ENCODE peak calls at places on chromosomes 4 and X, in eight cellular contexts. N is IMR-90, R is fibroblast of lung, A is Karpas-422, J is stomach, Z is left ventricle myocardium inferior, I is neuronal stem cell, X is lower lobe of right lung. P is an unnamed sample. For H3K36me3, the result is how much of the 10 kb centered on the place peaks cover.

GRCh38 chrX:34849371-34849770 is 93.2 kb upstream of the FAM47B start:
- DNase-seq in Z (no peak), N (peak), J (no peak), R (peak), A (no peak), X (no peak), I (no peak), P (peak)

GRCh38 chr4:119026662-119027444 is 108.8 kb upstream of the MYOZ2 start:
- DNase-seq in X (no peak), R (no peak), N (no peak), A (no peak), Z (no peak), I (no peak), J (no peak), P (no peak)

GRCh38 chr4:168449740-168450442 is 30.4 kb downstream of the DDX60L start:
- DNase-seq in Z (no peak), I (no peak), J (no peak), R (peak), A (no peak), N (peak), X (no peak), P (no peak)

GRCh38 chr4:89411539-89411938 is 103.9 kb upstream of the GPRIN3 start:
- DNase-seq in A (no peak), X (no peak), R (no peak), J (no peak), Z (no peak), I (no peak), N (peak), P (no peak)

GRCh38 chrX:49053223-49054072 is 5.4 kb upstream of the CCDC120 start:
- DNase-seq in X (peak), I (peak), A (no peak), R (peak), Z (peak), N (peak), J (peak), P (peak)

GRCh38 chr4:73752424-73752823 is 12.1 kb downstream of the CXCL8 start:
- DNase-seq in A (no peak), R (peak), X (no peak), I (no peak), J (no peak), Z (no peak), N (no peak), P (no peak)

GRCh38 chrX:140672840-140673731 is 36.5 kb upstream of the LINC00632 start:
- DNase-seq in R (no peak), N (no peak), X (no peak), I (no peak), A (no peak), J (no peak), Z (no peak), P (no peak)

GRCh38 chrX:136205882-136206281 is 45.3 kb downstream of the MAP7D3 start:
- DNase-seq in R (no peak), J (no peak), A (no peak), X (no peak), Z (no peak), N (no peak), I (no peak), P (no peak)

GRCh38 chr4:103074039-103074438 is 2.5 kb downstream of the SLC9B2 start:
- DNase-seq in J (no peak), X (no peak), R (no peak), A (no peak), N (no peak), Z (no peak), I (no peak), P (no peak)

GRCh38 chr4:165974647-165975335 is 101.8 kb downstream of the TLL1 start:
- DNase-seq in X (no peak), I (no peak), N (no peak), Z (no peak), R (peak), J (no peak), A (no peak), P (no peak)

GRCh38 chr4:38665846-38666490 is 2.0 kb downstream of the KLF3 start:
- DNase-seq in X (no peak), A (no peak), I (no peak), J (no peak), R (no peak), Z (no peak), N (no peak), P (no peak)

GRCh38 chr4:104896623-104897296 is 249.9 kb upstream of the TET2 start:
- DNase-seq in I (no peak), N (no peak), R (no peak), Z (no peak), J (no peak), X (no peak), A (no peak), P (no peak)

GRCh38 chr4:10461091-10461849 is 4.0 kb upstream of the ZNF518B start:
- DNase-seq in N (peak), R (peak), X (peak), J (peak), Z (peak), A (peak), I (peak), P (peak)

GRCh38 chr4:168699224-168699878 is 202.5 kb downstream of the PALLD start:
- DNase-seq in A (no peak), I (no peak), N (no peak), Z (no peak), X (no peak), J (peak), R (no peak), P (no peak)

GRCh38 chr4:182562350-182562749 is 319.1 kb downstream of the TENM3 start:
- DNase-seq in A (no peak), I (no peak), N (no peak), R (no peak), J (no peak), X (no peak), Z (no peak), P (no peak)

GRCh38 chrX:103864886-103865534 is 33.0 kb upstream of the RAB9B start:
- DNase-seq in N (peak), X (no peak), J (no peak), A (no peak), I (no peak), Z (no peak), R (no peak), P (no peak)

GRCh38 chrX:140918398-140919043 is 83.9 kb upstream of the SPANXB1 start:
- DNase-seq in R (peak), J (peak), I (peak), X (no peak), N (peak), Z (no peak), A (peak), P (peak)

GRCh38 chr4:150722908-150723362 is 141.0 kb downstream of the MAB21L2 start:
- DNase-seq in X (peak), N (no peak), Z (peak), I (no peak), A (no peak), J (peak), R (peak), P (peak)

GRCh38 chr4:188783606-188784157 is 644.4 kb downstream of the TRIML1 start:
- DNase-seq in I (no peak), X (no peak), Z (no peak), A (no peak), R (peak), J (no peak), N (no peak), P (peak)

GRCh38 chrX:56503941-56504673 is 59.3 kb upstream of the UBQLN2 start:
- DNase-seq in N (no peak), A (peak), X (no peak), R (no peak), Z (no peak), J (no peak), I (no peak), P (peak)

GRCh38 chr4:184288451-184289178 is 70.9 kb upstream of the ENPP6 start:
- DNase-seq in I (no peak), N (no peak), A (peak), X (no peak), R (no peak), J (peak), Z (no peak), P (no peak)

GRCh38 chr4:107243141-107243779 is 207.1 kb upstream of the DKK2 start:
- DNase-seq in A (no peak), X (no peak), R (no peak), N (no peak), Z (no peak), J (no peak), I (no peak), P (no peak)

GRCh38 chrX:46447384-46447783 is 97.8 kb downstream of the ZNF674 start:
- DNase-seq in Z (no peak), R (no peak), N (peak), A (no peak), J (no peak), I (no peak), X (no peak), P (peak)

GRCh38 chr4:150078041-150078995 is at the start of gene DCLK2:
- DNase-seq in I (peak), X (peak), J (peak), R (peak), N (peak), A (no peak), Z (peak), P (peak)

GRCh38 chr4:2673157-2673556 is 83.0 kb downstream of the TNIP2 start:
- DNase-seq in A (no peak), J (no peak), N (no peak), I (no peak), R (peak), Z (no peak), X (no peak), P (no peak)
- H3K36me3 ChIP-seq in A (under half), J (under half), N (under half), I (under half), R (under half), Z (half or more), X (half or more), P (half or more)

DNA sequence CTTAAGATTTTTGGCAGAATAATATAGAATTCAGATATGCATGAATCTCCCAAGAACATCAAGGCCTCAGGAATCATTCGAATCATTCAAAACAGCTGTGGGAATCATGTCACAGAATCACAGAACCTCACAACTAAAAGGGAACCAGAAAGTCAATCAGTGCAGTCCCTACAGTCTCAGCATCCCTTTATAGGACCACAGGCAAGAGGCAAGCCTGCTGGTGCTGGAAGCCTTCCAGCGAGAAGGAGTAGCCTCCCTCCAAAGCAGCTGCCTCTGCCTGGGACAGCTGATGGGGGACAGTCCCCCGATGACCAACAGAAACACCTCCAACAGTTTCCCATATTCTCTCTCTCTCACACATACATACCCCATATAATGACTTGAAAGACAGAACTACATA is 20.7 kb downstream of the QDPR start:
- DNase-seq in R (no peak), X (no peak), A (no peak), N (no peak), J (no peak), Z (no peak), I (no peak), P (no peak)
- H3K36me3 ChIP-seq in R (under half), X (half or more), A (under half), N (under half), J (under half), Z (half or more), I (under half), P (half or more)

DNA sequence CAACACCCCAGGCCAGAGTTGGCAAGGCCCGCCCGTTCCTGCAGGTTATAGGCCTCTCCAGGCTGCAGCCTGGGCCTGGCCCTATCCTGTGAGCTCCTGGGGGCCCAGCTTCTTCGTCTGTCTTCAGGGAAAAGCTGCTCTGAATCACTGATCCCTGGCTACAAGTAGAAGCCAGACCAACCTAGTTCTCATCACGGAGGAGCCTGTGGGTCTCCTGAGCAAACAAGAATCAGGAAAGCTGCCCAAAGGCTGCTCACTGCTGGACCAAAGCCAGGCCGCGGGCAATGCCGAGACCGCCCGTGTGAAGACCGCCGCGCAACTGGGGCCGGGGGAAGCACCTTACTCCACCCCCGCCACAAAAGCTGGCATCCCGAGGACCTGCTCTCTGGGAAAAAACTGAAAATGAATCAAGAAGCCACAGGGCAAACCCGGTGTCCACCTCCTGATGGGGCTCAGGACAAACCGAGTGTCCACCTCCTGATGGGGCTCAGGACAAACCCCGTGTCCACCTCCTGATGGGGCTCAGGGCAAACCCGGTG is 12.8 kb downstream of the CTBP1 start:
- DNase-seq in A (no peak), J (no peak), I (no peak), N (no peak), R (no peak), X (peak), Z (peak), P (no peak)
- H3K36me3 ChIP-seq in A (under half), J (half or more), I (half or more), N (half or more), R (half or more), X (half or more), Z (half or more), P (half or more)

DNA sequence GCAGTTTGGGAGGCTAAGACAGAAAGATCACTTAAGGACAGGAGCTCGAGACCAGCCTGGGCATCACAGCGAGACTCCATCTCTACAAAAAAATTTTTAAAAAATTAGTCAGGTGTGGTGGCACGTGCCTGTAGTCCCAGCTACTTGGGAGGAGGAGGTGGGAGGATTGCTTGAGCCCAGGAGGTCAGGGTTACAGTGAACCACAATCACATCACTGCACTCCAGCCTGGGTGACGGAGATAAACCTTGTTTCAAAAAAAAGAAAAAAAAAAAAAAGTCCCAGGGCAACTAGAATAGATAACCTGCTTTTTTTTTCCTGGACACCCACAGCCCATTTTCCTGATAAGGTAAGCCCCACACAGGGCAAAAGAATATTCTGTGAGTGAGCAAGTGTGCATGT is 96.3 kb downstream of the C4orf51 start:
- DNase-seq in J (no peak), A (no peak), I (no peak), Z (no peak), R (no peak), N (no peak), X (no peak), P (no peak)
- H3K36me3 ChIP-seq in J (under half), A (under half), I (under half), Z (under half), R (under half), N (under half), X (under half), P (under half)

DNA sequence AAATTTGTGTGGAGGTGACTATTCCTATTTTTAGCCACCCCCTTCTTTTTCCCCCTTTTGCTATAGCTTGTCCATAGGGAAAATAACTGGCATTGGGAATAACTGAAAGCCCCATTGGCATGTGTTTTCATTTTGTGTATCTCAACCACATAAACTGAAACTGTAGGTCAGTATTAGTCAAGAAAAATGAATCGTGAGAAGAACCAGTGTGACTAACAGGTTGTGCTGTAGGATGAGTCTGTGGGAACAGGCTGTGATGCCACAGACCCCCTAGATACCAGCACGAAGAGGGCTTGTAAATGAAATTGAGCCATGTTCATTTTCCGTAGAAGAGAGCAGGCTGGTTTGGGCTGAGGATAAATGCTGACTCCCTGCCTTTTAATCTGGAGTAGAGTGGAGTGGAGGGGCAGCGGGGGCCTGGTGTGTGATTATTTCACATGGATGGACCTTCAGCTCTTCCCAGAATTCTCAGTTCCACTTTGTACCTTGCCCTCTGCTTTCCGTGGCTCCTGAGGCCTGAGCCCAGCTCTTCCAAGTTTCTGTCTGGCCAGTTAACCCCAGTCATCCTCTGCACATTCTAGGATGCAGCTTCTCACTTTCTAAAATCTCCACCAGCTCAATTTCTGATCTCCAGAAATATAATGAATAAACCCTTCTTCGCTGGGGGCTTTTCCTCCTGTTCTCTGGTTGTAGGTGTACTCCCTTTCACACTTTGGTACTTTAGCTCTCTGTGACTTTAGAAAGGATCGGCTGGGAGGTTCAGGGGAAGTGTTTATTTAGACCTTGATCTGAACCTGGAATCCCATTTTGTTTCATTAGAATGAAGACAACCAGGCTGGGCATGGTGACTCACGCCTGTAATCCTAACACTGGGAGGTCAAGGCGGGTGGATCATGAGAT is 37.3 kb downstream of the DCUN1D4 start:
- DNase-seq in J (no peak), I (no peak), N (peak), R (no peak), A (no peak), X (no peak), Z (no peak), P (no peak)
- H3K36me3 ChIP-seq in J (under half), I (under half), N (under half), R (under half), A (half or more), X (half or more), Z (half or more), P (half or more)

GRCh38 chr4:8218371-8219050 is 19.4 kb downstream of the SH3TC1 start:
- DNase-seq in R (no peak), N (no peak), J (no peak), I (no peak), A (no peak), Z (no peak), X (no peak), P (no peak)

GRCh38 chr4:8220661-8221446 is 21.8 kb downstream of the SH3TC1 start:
- DNase-seq in J (no peak), Z (no peak), N (no peak), A (no peak), I (no peak), R (peak), X (no peak), P (no peak)

GRCh38 chr4:8217871-8218270 is 18.8 kb downstream of the SH3TC1 start:
- DNase-seq in N (no peak), X (no peak), Z (no peak), I (no peak), J (no peak), R (no peak), A (no peak), P (no peak)

GRCh38 chr4:8217246-8217511 is 18.1 kb downstream of the SH3TC1 start:
- DNase-seq in N (no peak), X (no peak), I (no peak), A (no peak), R (no peak), J (no peak), Z (no peak), P (no peak)

GRCh38 chr4:8219236-8219635 is 20.1 kb downstream of the SH3TC1 start:
- DNase-seq in N (no peak), Z (no peak), R (no peak), X (no peak), J (no peak), A (no peak), I (no peak), P (no peak)
- H3K36me3 ChIP-seq in N (under half), Z (under half), R (under half), X (half or more), J (under half), A (under half), I (under half), P (under half)